ENCODE peak calls at places on chromosomes 4 and X, in eight cellular contexts. One of them, this sample, is unnamed.

GRCh38 chr4:109921384-109921808 is 8.7 kb downstream of the EGF start:
- DNase-seq in activated CD4-positive, alpha-beta T cell treated with anti-CD3 and anti-CD28 coated beads for 36 hours: no peak
- DNase-seq in kidney: no peak
- DNase-seq in naive B cell: no peak
- DNase-seq in upper lobe of right lung: no peak
- DNase-seq in Jurkat, Clone E6-1: no peak
- DNase-seq in stimulated activated CD4-positive, alpha-beta T cell treated with anti-CD3 and anti-CD28 coated beads, Interleukin-4, amount 100 ng/mL, for 24 hours: no peak
- DNase-seq in CD8-positive, alpha-beta T cell: no peak
- DNase-seq in this sample: peak; percentile 99

GRCh38 chr4:118997601-118998000 is 108.9 kb downstream of the SYNPO2 start:
- DNase-seq in activated CD4-positive, alpha-beta T cell treated with anti-CD3 and anti-CD28 coated beads for 36 hours: no peak
- DNase-seq in kidney: no peak
- DNase-seq in naive B cell: no peak
- DNase-seq in upper lobe of right lung: no peak
- DNase-seq in Jurkat, Clone E6-1: no peak
- DNase-seq in stimulated activated CD4-positive, alpha-beta T cell treated with anti-CD3 and anti-CD28 coated beads, Interleukin-4, amount 100 ng/mL, for 24 hours: no peak
- DNase-seq in CD8-positive, alpha-beta T cell: no peak
- DNase-seq in this sample: peak; percentile 37

GRCh38 chr4:8235224-8235623 is 34.3 kb upstream of the HTRA3 start:
- DNase-seq in activated CD4-positive, alpha-beta T cell treated with anti-CD3 and anti-CD28 coated beads for 36 hours: no peak
- DNase-seq in kidney: no peak
- DNase-seq in naive B cell: no peak
- DNase-seq in upper lobe of right lung: no peak
- DNase-seq in Jurkat, Clone E6-1: no peak
- DNase-seq in stimulated activated CD4-positive, alpha-beta T cell treated with anti-CD3 and anti-CD28 coated beads, Interleukin-4, amount 100 ng/mL, for 24 hours: no peak
- DNase-seq in CD8-positive, alpha-beta T cell: no peak
- DNase-seq in this sample: no peak

GRCh38 chrX:12563121-12563520 is 228.1 kb upstream of the PRPS2 start:
- DNase-seq in activated CD4-positive, alpha-beta T cell treated with anti-CD3 and anti-CD28 coated beads for 36 hours: no peak
- DNase-seq in kidney: no peak
- DNase-seq in naive B cell: no peak
- DNase-seq in upper lobe of right lung: no peak
- DNase-seq in Jurkat, Clone E6-1: no peak
- DNase-seq in stimulated activated CD4-positive, alpha-beta T cell treated with anti-CD3 and anti-CD28 coated beads, Interleukin-4, amount 100 ng/mL, for 24 hours: no peak
- DNase-seq in CD8-positive, alpha-beta T cell: no peak
- DNase-seq in this sample: peak; percentile 49

GRCh38 chr4:185774815-185775684 is 36.9 kb downstream of the SORBS2 start:
- DNase-seq in activated CD4-positive, alpha-beta T cell treated with anti-CD3 and anti-CD28 coated beads for 36 hours: no peak
- DNase-seq in kidney: peak; percentile 84
- DNase-seq in naive B cell: no peak
- DNase-seq in upper lobe of right lung: peak; percentile 73
- DNase-seq in Jurkat, Clone E6-1: no peak
- DNase-seq in stimulated activated CD4-positive, alpha-beta T cell treated with anti-CD3 and anti-CD28 coated beads, Interleukin-4, amount 100 ng/mL, for 24 hours: no peak
- DNase-seq in CD8-positive, alpha-beta T cell: no peak
- DNase-seq in this sample: peak; percentile 82

GRCh38 chrX:152821145-152821765 is 9.3 kb downstream of the CETN2 start:
- DNase-seq in activated CD4-positive, alpha-beta T cell treated with anti-CD3 and anti-CD28 coated beads for 36 hours: peak; percentile 35
- DNase-seq in kidney: no peak
- DNase-seq in naive B cell: no peak
- DNase-seq in upper lobe of right lung: no peak
- DNase-seq in Jurkat, Clone E6-1: no peak
- DNase-seq in stimulated activated CD4-positive, alpha-beta T cell treated with anti-CD3 and anti-CD28 coated beads, Interleukin-4, amount 100 ng/mL, for 24 hours: peak; percentile 4
- DNase-seq in CD8-positive, alpha-beta T cell: no peak
- DNase-seq in this sample: peak; percentile 25

GRCh38 chrX:132520792-132521191 is 32.0 kb upstream of the MBNL3 start:
- DNase-seq in activated CD4-positive, alpha-beta T cell treated with anti-CD3 and anti-CD28 coated beads for 36 hours: no peak
- DNase-seq in kidney: no peak
- DNase-seq in naive B cell: no peak
- DNase-seq in upper lobe of right lung: no peak
- DNase-seq in Jurkat, Clone E6-1: no peak
- DNase-seq in stimulated activated CD4-positive, alpha-beta T cell treated with anti-CD3 and anti-CD28 coated beads, Interleukin-4, amount 100 ng/mL, for 24 hours: no peak
- DNase-seq in CD8-positive, alpha-beta T cell: no peak
- DNase-seq in this sample: no peak

GRCh38 chr4:56630876-56631666 is 50.0 kb downstream of the HOPX start:
- DNase-seq in activated CD4-positive, alpha-beta T cell treated with anti-CD3 and anti-CD28 coated beads for 36 hours: no peak
- DNase-seq in kidney: no peak
- DNase-seq in naive B cell: no peak
- DNase-seq in upper lobe of right lung: no peak
- DNase-seq in Jurkat, Clone E6-1: no peak
- DNase-seq in stimulated activated CD4-positive, alpha-beta T cell treated with anti-CD3 and anti-CD28 coated beads, Interleukin-4, amount 100 ng/mL, for 24 hours: no peak
- DNase-seq in CD8-positive, alpha-beta T cell: no peak
- DNase-seq in this sample: peak; percentile 81

GRCh38 chr4:113336556-113336955 is 287.1 kb downstream of the ANK2 start:
- DNase-seq in activated CD4-positive, alpha-beta T cell treated with anti-CD3 and anti-CD28 coated beads for 36 hours: no peak
- DNase-seq in kidney: no peak
- DNase-seq in naive B cell: no peak
- DNase-seq in upper lobe of right lung: no peak
- DNase-seq in Jurkat, Clone E6-1: no peak
- DNase-seq in stimulated activated CD4-positive, alpha-beta T cell treated with anti-CD3 and anti-CD28 coated beads, Interleukin-4, amount 100 ng/mL, for 24 hours: no peak
- DNase-seq in CD8-positive, alpha-beta T cell: no peak
- DNase-seq in this sample: peak; percentile 15

GRCh38 chr4:161249779-161250440 is 913.9 kb downstream of the FSTL5 start:
- DNase-seq in activated CD4-positive, alpha-beta T cell treated with anti-CD3 and anti-CD28 coated beads for 36 hours: no peak
- DNase-seq in kidney: no peak
- DNase-seq in naive B cell: no peak
- DNase-seq in upper lobe of right lung: no peak
- DNase-seq in Jurkat, Clone E6-1: no peak
- DNase-seq in stimulated activated CD4-positive, alpha-beta T cell treated with anti-CD3 and anti-CD28 coated beads, Interleukin-4, amount 100 ng/mL, for 24 hours: no peak
- DNase-seq in CD8-positive, alpha-beta T cell: no peak
- DNase-seq in this sample: no peak

GRCh38 chrX:37846141-37846540 is 1.2 kb downstream of the DYNLT3 start:
- DNase-seq in activated CD4-positive, alpha-beta T cell treated with anti-CD3 and anti-CD28 coated beads for 36 hours: peak; percentile 4
- DNase-seq in kidney: no peak
- DNase-seq in naive B cell: no peak
- DNase-seq in upper lobe of right lung: no peak
- DNase-seq in Jurkat, Clone E6-1: no peak
- DNase-seq in stimulated activated CD4-positive, alpha-beta T cell treated with anti-CD3 and anti-CD28 coated beads, Interleukin-4, amount 100 ng/mL, for 24 hours: no peak
- DNase-seq in CD8-positive, alpha-beta T cell: no peak
- DNase-seq in this sample: no peak

GRCh38 chr4:65670331-65671031 is at the start of gene EPHA5:
- DNase-seq in activated CD4-positive, alpha-beta T cell treated with anti-CD3 and anti-CD28 coated beads for 36 hours: peak; percentile 17
- DNase-seq in kidney: peak; percentile 78
- DNase-seq in naive B cell: no peak
- DNase-seq in upper lobe of right lung: peak; percentile 72
- DNase-seq in Jurkat, Clone E6-1: peak; percentile 39
- DNase-seq in stimulated activated CD4-positive, alpha-beta T cell treated with anti-CD3 and anti-CD28 coated beads, Interleukin-4, amount 100 ng/mL, for 24 hours: no peak
- DNase-seq in CD8-positive, alpha-beta T cell: no peak
- DNase-seq in this sample: peak; percentile 36

GRCh38 chr4:12265554-12265953 is 836.9 kb upstream of the HS3ST1 start:
- DNase-seq in activated CD4-positive, alpha-beta T cell treated with anti-CD3 and anti-CD28 coated beads for 36 hours: no peak
- DNase-seq in kidney: no peak
- DNase-seq in naive B cell: no peak
- DNase-seq in upper lobe of right lung: no peak
- DNase-seq in Jurkat, Clone E6-1: no peak
- DNase-seq in stimulated activated CD4-positive, alpha-beta T cell treated with anti-CD3 and anti-CD28 coated beads, Interleukin-4, amount 100 ng/mL, for 24 hours: no peak
- DNase-seq in CD8-positive, alpha-beta T cell: no peak
- DNase-seq in this sample: no peak

GRCh38 chr4:156495836-156496235 is 475.8 kb downstream of the PDGFC start:
- DNase-seq in activated CD4-positive, alpha-beta T cell treated with anti-CD3 and anti-CD28 coated beads for 36 hours: no peak
- DNase-seq in kidney: no peak
- DNase-seq in naive B cell: no peak
- DNase-seq in upper lobe of right lung: no peak
- DNase-seq in Jurkat, Clone E6-1: no peak
- DNase-seq in stimulated activated CD4-positive, alpha-beta T cell treated with anti-CD3 and anti-CD28 coated beads, Interleukin-4, amount 100 ng/mL, for 24 hours: no peak
- DNase-seq in CD8-positive, alpha-beta T cell: no peak
- DNase-seq in this sample: no peak